ENCODE peak calls at places on chromosomes 4 and X, in ten cellular contexts. Q, R, I, M, P, O, S, L, F and H are unnamed samples.

GRCh38 chr4:118948545-118949144 is 60.0 kb downstream of the SYNPO2 start:
- DNase-seq in Q (no peak), R (no peak), I (no peak), M (no peak), P (no peak), O (no peak), S (no peak), L (no peak), F (no peak), H (no peak)

GRCh38 chr4:67531349-67531748 is 14.0 kb downstream of the CENPC start:
- DNase-seq in Q (no peak), R (no peak), I (no peak), M (no peak), P (no peak), O (no peak), S (no peak), L (no peak), F (no peak), H (no peak)

GRCh38 chr4:142311916-142312315 is 534.2 kb downstream of the INPP4B start:
- DNase-seq in Q (no peak), R (no peak), I (no peak), M (no peak), P (no peak), O (no peak), S (no peak), L (no peak), F (no peak), H (no peak)

GRCh38 chrX:116667346-116667745 is 204.6 kb upstream of the CT83 start:
- DNase-seq in Q (no peak), R (no peak), I (no peak), M (no peak), P (no peak), O (no peak), S (no peak), L (no peak), F (no peak), H (no peak)

GRCh38 chr4:158020734-158021346 is 152.0 kb downstream of the GASK1B start:
- DNase-seq in Q (no peak), R (peak; percentile 91), I (peak; percentile 93), M (peak; percentile 72), P (no peak), O (no peak), S (no peak), L (peak; percentile 80), F (no peak), H (peak; percentile 68)

GRCh38 chrX:130916636-130917422 is 13.8 kb upstream of the ENOX2 start:
- DNase-seq in Q (peak; percentile 45), R (peak; percentile 65), I (peak; percentile 67), M (peak; percentile 42), P (no peak), O (peak; percentile 35), S (peak; percentile 42), L (peak; percentile 44), F (peak; percentile 64), H (peak; percentile 77)

GRCh38 chrX:112840382-112841113 is at the start of gene AMOT:
- DNase-seq in Q (peak; percentile 73), R (peak; percentile 66), I (peak; percentile 48), M (peak; percentile 41), P (peak; percentile 92), O (peak; percentile 82), S (peak; percentile 82), L (peak; percentile 50), F (peak; percentile 88), H (no peak)

GRCh38 chr4:46372878-46373277 is 17.1 kb downstream of the GABRA2 start:
- DNase-seq in Q (no peak), R (no peak), I (no peak), M (no peak), P (no peak), O (no peak), S (no peak), L (no peak), F (no peak), H (no peak)

GRCh38 chrX:131830400-131831184 is 192.5 kb upstream of the STK26 start:
- DNase-seq in Q (peak; percentile 76), R (peak; percentile 82), I (peak; percentile 45), M (peak; percentile 71), P (no peak), O (peak; percentile 74), S (peak; percentile 74), L (peak; percentile 63), F (peak; percentile 63), H (peak; percentile 31)

GRCh38 chr4:75030649-75031235 is 97.8 kb downstream of the PARM1 start:
- DNase-seq in Q (no peak), R (no peak), I (no peak), M (no peak), P (no peak), O (peak; percentile 82), S (peak; percentile 28), L (no peak), F (no peak), H (no peak)

GRCh38 chr4:129929052-129929451 is 833.1 kb downstream of the C4orf33 start:
- DNase-seq in Q (peak; percentile 22), R (no peak), I (no peak), M (peak; percentile 7), P (no peak), O (no peak), S (peak; percentile 3), L (no peak), F (no peak), H (peak; percentile 18)

GRCh38 chr4:88697113-88697512 is 516 bp downstream of the NAP1L5 start:
- DNase-seq in Q (no peak), R (peak; percentile 41), I (peak; percentile 52), M (no peak), P (no peak), O (peak; percentile 16), S (no peak), L (peak; percentile 32), F (no peak), H (no peak)

GRCh38 chrX:78945186-78945912 is at the start of gene P2RY10:
- DNase-seq in Q (no peak), R (no peak), I (no peak), M (no peak), P (no peak), O (peak; percentile 24), S (no peak), L (no peak), F (no peak), H (no peak)

GRCh38 chrX:115364625-115365024 is 75.1 kb downstream of the LUZP4 start:
- DNase-seq in Q (no peak), R (no peak), I (peak; percentile 19), M (no peak), P (no peak), O (no peak), S (no peak), L (no peak), F (no peak), H (no peak)

GRCh38 chrX:275967-276587 is 5.1 kb upstream of the PLCXD1 start:
- DNase-seq in Q (peak; percentile 52), R (peak; percentile 41), I (peak; percentile 21), M (peak; percentile 73), P (no peak), O (peak; percentile 84), S (peak; percentile 69), L (peak; percentile 53), F (peak; percentile 82), H (peak; percentile 64)

GRCh38 chr4:24770111-24770584 is 25.2 kb upstream of the SOD3 start:
- DNase-seq in Q (no peak), R (peak; percentile 60), I (peak; percentile 92), M (peak; percentile 76), P (no peak), O (no peak), S (peak; percentile 53), L (peak; percentile 88), F (no peak), H (peak; percentile 90)

DNA sequence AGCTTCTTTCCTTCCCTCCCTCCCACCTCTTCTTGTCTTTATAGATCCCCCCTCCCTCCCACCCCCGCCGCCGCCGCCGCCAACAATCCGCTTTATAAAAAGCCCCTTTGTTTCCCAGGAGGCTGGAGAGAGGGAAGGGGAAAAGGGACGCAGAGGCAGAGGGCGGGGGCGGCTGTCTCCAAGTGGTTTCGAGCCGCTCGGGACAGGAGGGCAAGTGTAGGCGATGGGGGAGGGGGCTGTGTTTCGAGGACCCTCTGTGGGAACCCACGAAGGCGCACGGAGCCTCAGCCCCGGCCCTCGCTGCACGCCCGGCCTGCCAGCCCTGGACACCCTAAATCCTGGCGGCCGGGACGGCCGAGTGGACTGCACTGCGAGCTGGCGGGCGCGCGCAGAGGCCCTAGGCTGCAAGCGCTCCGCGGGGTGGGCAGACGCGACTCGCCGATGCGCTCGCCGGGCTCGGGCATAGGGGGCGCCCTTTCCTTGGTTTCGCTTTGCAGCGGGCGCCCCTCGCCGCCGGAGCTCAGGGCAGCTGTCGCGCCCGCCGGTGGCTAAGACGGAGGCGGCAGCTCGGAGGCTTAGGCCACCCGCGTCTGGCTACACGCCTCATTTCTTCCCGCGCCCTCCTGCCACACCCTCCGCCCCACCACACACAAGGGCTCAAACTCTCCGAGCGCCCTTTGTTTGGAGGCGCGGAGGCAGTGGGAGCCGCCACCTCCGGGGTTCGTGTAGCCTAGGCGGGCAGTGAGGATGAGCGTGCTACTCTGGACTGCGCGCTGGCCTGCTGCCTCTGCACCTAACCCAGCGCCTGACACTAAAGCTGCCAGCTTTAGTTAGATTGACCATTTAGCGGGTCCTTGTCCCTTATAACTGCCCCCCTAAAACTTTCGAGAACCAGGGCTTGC is 2.2 kb downstream of the MAMLD1 start:
- DNase-seq in Q (peak; percentile 80), R (peak; percentile 61), I (peak; percentile 66), M (peak; percentile 57), P (peak; percentile 84), O (peak; percentile 65), S (peak; percentile 84), L (peak; percentile 46), F (peak; percentile 85), H (peak; percentile 51)
- TF ChIP-seq CTCF in Q (peak; percentile 68), R (peak; percentile 15), I (peak; percentile 37), M (peak; percentile 61), P (peak; percentile 78), O (peak; percentile 43), S (peak; percentile 57), L (peak; percentile 36), F (peak; percentile 62), H (peak; percentile 44)

GRCh38 chr4:161317000-161317399 is 846.8 kb downstream of the FSTL5 start:
- DNase-seq in Q (no peak), R (no peak), I (no peak), M (no peak), P (no peak), O (no peak), S (no peak), L (no peak), F (no peak), H (no peak)

GRCh38 chr4:161314371-161314770 is 849.4 kb downstream of the FSTL5 start:
- DNase-seq in Q (no peak), R (no peak), I (no peak), M (no peak), P (no peak), O (no peak), S (no peak), L (no peak), F (no peak), H (no peak)
- TF ChIP-seq CTCF in Q (no peak), R (no peak), I (no peak), M (no peak), P (no peak), O (no peak), S (no peak), L (no peak), F (no peak), H (no peak)

GRCh38 chr4:169045862-169046584 is 36.0 kb upstream of the CBR4 start:
- DNase-seq in Q (no peak), R (no peak), I (peak; percentile 14), M (no peak), P (no peak), O (no peak), S (no peak), L (no peak), F (no peak), H (no peak)
- TF ChIP-seq CTCF in Q (no peak), R (peak; percentile 24), I (peak; percentile 17), M (no peak), P (no peak), O (no peak), S (no peak), L (no peak), F (no peak), H (no peak)

GRCh38 chrX:98795636-98796035 is 1614.4 kb downstream of the PCDH19 start:
- DNase-seq in Q (no peak), R (peak; percentile 3), I (peak; percentile 7), M (peak; percentile 37), P (no peak), O (no peak), S (no peak), L (peak; percentile 2), F (no peak), H (peak; percentile 87)
- TF ChIP-seq CTCF in Q (no peak), R (no peak), I (no peak), M (no peak), P (no peak), O (no peak), S (no peak), L (no peak), F (no peak), H (no peak)